ENCODE peak calls at places on chromosomes 16 and 17, in four cellular contexts. F, Y, A and X are unnamed samples.

GRCh38 chr16:30603945-30604315 is 6.3 kb downstream of the ZNF689 start:
- DNase-seq in F (no peak), Y (no peak), A (no peak), X (no peak)

GRCh38 chr16:75099738-75100615 is 16.6 kb downstream of the LDHD start:
- DNase-seq in F (no peak), Y (no peak), A (no peak), X (no peak)

GRCh38 chr16:81601008-81601428 is 156.4 kb downstream of the CMIP start:
- DNase-seq in F (peak; percentile 70), Y (peak; percentile 81), A (peak; percentile 33), X (no peak)

GRCh38 chr17:34377078-34377823 is 14.2 kb upstream of the CCL1 start:
- DNase-seq in F (no peak), Y (no peak), A (no peak), X (no peak)

GRCh38 chr17:39979865-39980401 is 674 bp upstream of the PSMD3 start:
- DNase-seq in F (peak; percentile 48), Y (no peak), A (peak; percentile 12), X (peak; percentile 12)

GRCh38 chr16:84255050-84255810 is 15.4 kb upstream of the KCNG4 start:
- DNase-seq in F (no peak), Y (no peak), A (no peak), X (no peak)

GRCh38 chr17:40722146-40722720 is 18.7 kb upstream of the KRT24 start:
- DNase-seq in F (no peak), Y (no peak), A (peak; percentile 83), X (no peak)

GRCh38 chr17:8131844-8132441 is 8.0 kb upstream of the HES7 start:
- DNase-seq in F (no peak), Y (no peak), A (no peak), X (no peak)

GRCh38 chr17:30376621-30377452 is 1.9 kb upstream of the CPD start:
- DNase-seq in F (peak; percentile 97), Y (peak; percentile 45), A (peak; percentile 82), X (no peak)

GRCh38 chr16:23317266-23317661 is 15.2 kb downstream of the SCNN1B start:
- DNase-seq in F (no peak), Y (peak; percentile 77), A (no peak), X (no peak)

GRCh38 chr16:11181889-11182279 is 74.1 kb downstream of the SOCS1 start:
- DNase-seq in F (no peak), Y (no peak), A (peak; percentile 48), X (no peak)

GRCh38 chr16:64144612-64145011 is 977.3 kb downstream of the CDH11 start:
- DNase-seq in F (no peak), Y (no peak), A (no peak), X (no peak)

GRCh38 chr17:43766413-43767052 is 7.9 kb upstream of the SOST start:
- DNase-seq in F (peak; percentile 64), Y (peak; percentile 44), A (no peak), X (peak; percentile 49)

GRCh38 chr17:43615330-43615729 is 46.4 kb downstream of the MEOX1 start:
- DNase-seq in F (no peak), Y (no peak), A (no peak), X (no peak)

GRCh38 chr17:81241648-81242420 is 2.7 kb downstream of the NDUFAF8 start:
- DNase-seq in F (peak; percentile 48), Y (peak; percentile 33), A (no peak), X (peak; percentile 49)

GRCh38 chr17:67672592-67672991 is 45.1 kb upstream of the NOL11 start:
- DNase-seq in F (no peak), Y (no peak), A (peak; percentile 4), X (no peak)

GRCh38 chr16:79601092-79601977 is 798 bp upstream of the MAF start:
- DNase-seq in F (peak; percentile 31), Y (peak; percentile 48), A (peak; percentile 32), X (peak; percentile 29)

GRCh38 chr17:1179635-1180433 is at the start of gene ABR:
- DNase-seq in F (peak; percentile 47), Y (peak; percentile 50), A (no peak), X (peak; percentile 61)

GRCh38 chr17:32266389-32267269 is 997 bp downstream of the RHBDL3 start:
- DNase-seq in F (no peak), Y (no peak), A (no peak), X (no peak)

GRCh38 chr17:37779554-37779953 is 34.7 kb upstream of the HNF1B start:
- DNase-seq in F (no peak), Y (no peak), A (no peak), X (no peak)

GRCh38 chr17:54494731-54495715 is 405.6 kb upstream of the TOM1L1 start:
- DNase-seq in F (no peak), Y (no peak), A (no peak), X (no peak)

GRCh38 chr16:70711211-70711978 is 25.5 kb upstream of the MTSS2 start:
- DNase-seq in F (no peak), Y (no peak), A (no peak), X (no peak)

GRCh38 chr16:71537643-71538042 is 11.4 kb downstream of the CHST4 start:
- DNase-seq in F (peak; percentile 57), Y (peak; percentile 29), A (peak; percentile 40), X (no peak)

GRCh38 chr16:83717814-83718213 is 90.0 kb upstream of the HSBP1 start:
- DNase-seq in F (peak; percentile 36), Y (no peak), A (peak; percentile 67), X (no peak)

GRCh38 chr16:19020689-19021088 is 37.0 kb downstream of the TMC7 start:
- DNase-seq in F (no peak), Y (no peak), A (no peak), X (no peak)

GRCh38 chr16:58733248-58733670 is 857 bp downstream of the GOT2 start:
- DNase-seq in F (peak; percentile 22), Y (peak; percentile 37), A (peak; percentile 15), X (no peak)

GRCh38 chr17:34045990-34046389 is 209.1 kb upstream of the CCL2 start:
- DNase-seq in F (no peak), Y (no peak), A (no peak), X (no peak)

GRCh38 chr17:14337596-14338079 is 36.8 kb downstream of the HS3ST3B1 start:
- DNase-seq in F (no peak), Y (no peak), A (no peak), X (no peak)

GRCh38 chr17:66956941-66957340 is 7.6 kb upstream of the CACNG4 start:
- DNase-seq in F (no peak), Y (peak; percentile 28), A (no peak), X (no peak)

GRCh38 chr17:32756696-32757095 is 120.2 kb downstream of the MYO1D start:
- DNase-seq in F (no peak), Y (no peak), A (no peak), X (no peak)